ENCODE peak calls at places on chromosomes 3 and 15, in eight cellular contexts. One of them, this sample, is unnamed.

GRCh38 chr15:101275018-101275417 is 2.3 kb downstream of the SELENOS start:
- DNase-seq in NCI-H524 treated with DMSO at 0.1 percent for 48 hours: no peak
- DNase-seq in aorta: no peak
- DNase-seq in HCEC 1CT: no peak
- DNase-seq in stimulated activated CD8-positive, alpha-beta memory T cell treated with anti-CD3 and anti-CD28 coated beads, Interleukin-12 subunit alpha, Interleukin-12 subunit beta, amount 100 ng/mL, for 4 hours: no peak
- DNase-seq in activated CD4-positive, alpha-beta T cell treated with anti-CD3 and anti-CD28 coated beads, Interleukin-2, amount 50 U/mL, for 4 hours: no peak
- DNase-seq in sigmoid colon: no peak
- DNase-seq in activated naive CD4-positive, alpha-beta T cell: no peak
- DNase-seq in this sample: no peak

GRCh38 chr3:71579934-71580318 is 3.6 kb downstream of the FOXP1 start:
- DNase-seq in aorta: no peak
- DNase-seq in stimulated activated CD8-positive, alpha-beta memory T cell treated with anti-CD3 and anti-CD28 coated beads, Interleukin-12 subunit alpha, Interleukin-12 subunit beta, amount 100 ng/mL, for 4 hours: no peak
- DNase-seq in activated naive CD4-positive, alpha-beta T cell: no peak
- DNase-seq in activated CD4-positive, alpha-beta T cell treated with anti-CD3 and anti-CD28 coated beads, Interleukin-2, amount 50 U/mL, for 4 hours: no peak
- DNase-seq in sigmoid colon: no peak
- DNase-seq in HCEC 1CT: peak
- DNase-seq in NCI-H524 treated with DMSO at 0.1 percent for 48 hours: no peak
- DNase-seq in this sample: no peak

GRCh38 chr15:98160236-98160635 is 199.7 kb downstream of the ARRDC4 start:
- DNase-seq in aorta: no peak
- DNase-seq in activated CD4-positive, alpha-beta T cell treated with anti-CD3 and anti-CD28 coated beads, Interleukin-2, amount 50 U/mL, for 4 hours: no peak
- DNase-seq in stimulated activated CD8-positive, alpha-beta memory T cell treated with anti-CD3 and anti-CD28 coated beads, Interleukin-12 subunit alpha, Interleukin-12 subunit beta, amount 100 ng/mL, for 4 hours: peak
- DNase-seq in HCEC 1CT: no peak
- DNase-seq in activated naive CD4-positive, alpha-beta T cell: no peak
- DNase-seq in sigmoid colon: no peak
- DNase-seq in NCI-H524 treated with DMSO at 0.1 percent for 48 hours: no peak
- DNase-seq in this sample: no peak

GRCh38 chr15:51547656-51548055 is 74.9 kb downstream of the DMXL2 start:
- DNase-seq in activated naive CD4-positive, alpha-beta T cell: no peak
- DNase-seq in aorta: no peak
- DNase-seq in sigmoid colon: no peak
- DNase-seq in stimulated activated CD8-positive, alpha-beta memory T cell treated with anti-CD3 and anti-CD28 coated beads, Interleukin-12 subunit alpha, Interleukin-12 subunit beta, amount 100 ng/mL, for 4 hours: no peak
- DNase-seq in NCI-H524 treated with DMSO at 0.1 percent for 48 hours: no peak
- DNase-seq in activated CD4-positive, alpha-beta T cell treated with anti-CD3 and anti-CD28 coated beads, Interleukin-2, amount 50 U/mL, for 4 hours: no peak
- DNase-seq in HCEC 1CT: no peak
- DNase-seq in this sample: no peak

GRCh38 chr3:189834462-189834861 is 203.3 kb downstream of the TP63 start:
- DNase-seq in activated naive CD4-positive, alpha-beta T cell: no peak
- DNase-seq in sigmoid colon: no peak
- DNase-seq in NCI-H524 treated with DMSO at 0.1 percent for 48 hours: no peak
- DNase-seq in aorta: no peak
- DNase-seq in HCEC 1CT: no peak
- DNase-seq in stimulated activated CD8-positive, alpha-beta memory T cell treated with anti-CD3 and anti-CD28 coated beads, Interleukin-12 subunit alpha, Interleukin-12 subunit beta, amount 100 ng/mL, for 4 hours: no peak
- DNase-seq in activated CD4-positive, alpha-beta T cell treated with anti-CD3 and anti-CD28 coated beads, Interleukin-2, amount 50 U/mL, for 4 hours: no peak
- DNase-seq in this sample: no peak

GRCh38 chr3:34106879-34107278 is 308.4 kb downstream of the PDCD6IP start:
- DNase-seq in stimulated activated CD8-positive, alpha-beta memory T cell treated with anti-CD3 and anti-CD28 coated beads, Interleukin-12 subunit alpha, Interleukin-12 subunit beta, amount 100 ng/mL, for 4 hours: no peak
- DNase-seq in activated naive CD4-positive, alpha-beta T cell: no peak
- DNase-seq in HCEC 1CT: peak
- DNase-seq in NCI-H524 treated with DMSO at 0.1 percent for 48 hours: no peak
- DNase-seq in aorta: no peak
- DNase-seq in sigmoid colon: no peak
- DNase-seq in activated CD4-positive, alpha-beta T cell treated with anti-CD3 and anti-CD28 coated beads, Interleukin-2, amount 50 U/mL, for 4 hours: no peak
- DNase-seq in this sample: no peak

GRCh38 chr3:135965129-135965505 is 411 bp upstream of the PPP2R3A start:
- DNase-seq in HCEC 1CT: no peak
- DNase-seq in aorta: no peak
- DNase-seq in activated naive CD4-positive, alpha-beta T cell: no peak
- DNase-seq in sigmoid colon: no peak
- DNase-seq in NCI-H524 treated with DMSO at 0.1 percent for 48 hours: peak
- DNase-seq in stimulated activated CD8-positive, alpha-beta memory T cell treated with anti-CD3 and anti-CD28 coated beads, Interleukin-12 subunit alpha, Interleukin-12 subunit beta, amount 100 ng/mL, for 4 hours: no peak
- DNase-seq in activated CD4-positive, alpha-beta T cell treated with anti-CD3 and anti-CD28 coated beads, Interleukin-2, amount 50 U/mL, for 4 hours: no peak
- DNase-seq in this sample: no peak

GRCh38 chr3:49276475-49277356 is at the start of gene C3orf62:
- DNase-seq in NCI-H524 treated with DMSO at 0.1 percent for 48 hours: no peak
- DNase-seq in activated naive CD4-positive, alpha-beta T cell: peak
- DNase-seq in stimulated activated CD8-positive, alpha-beta memory T cell treated with anti-CD3 and anti-CD28 coated beads, Interleukin-12 subunit alpha, Interleukin-12 subunit beta, amount 100 ng/mL, for 4 hours: peak
- DNase-seq in HCEC 1CT: peak
- DNase-seq in sigmoid colon: peak
- DNase-seq in aorta: peak
- DNase-seq in activated CD4-positive, alpha-beta T cell treated with anti-CD3 and anti-CD28 coated beads, Interleukin-2, amount 50 U/mL, for 4 hours: peak
- DNase-seq in this sample: peak

GRCh38 chr3:15271785-15272381 is 60.5 kb downstream of the SH3BP5 start:
- DNase-seq in sigmoid colon: peak
- DNase-seq in aorta: no peak
- DNase-seq in stimulated activated CD8-positive, alpha-beta memory T cell treated with anti-CD3 and anti-CD28 coated beads, Interleukin-12 subunit alpha, Interleukin-12 subunit beta, amount 100 ng/mL, for 4 hours: peak
- DNase-seq in NCI-H524 treated with DMSO at 0.1 percent for 48 hours: no peak
- DNase-seq in HCEC 1CT: no peak
- DNase-seq in activated naive CD4-positive, alpha-beta T cell: peak
- DNase-seq in activated CD4-positive, alpha-beta T cell treated with anti-CD3 and anti-CD28 coated beads, Interleukin-2, amount 50 U/mL, for 4 hours: peak
- DNase-seq in this sample: no peak

GRCh38 chr15:68330911-68331310 is 53.4 kb downstream of the FEM1B start:
- DNase-seq in NCI-H524 treated with DMSO at 0.1 percent for 48 hours: no peak
- DNase-seq in sigmoid colon: no peak
- DNase-seq in activated naive CD4-positive, alpha-beta T cell: no peak
- DNase-seq in stimulated activated CD8-positive, alpha-beta memory T cell treated with anti-CD3 and anti-CD28 coated beads, Interleukin-12 subunit alpha, Interleukin-12 subunit beta, amount 100 ng/mL, for 4 hours: no peak
- DNase-seq in activated CD4-positive, alpha-beta T cell treated with anti-CD3 and anti-CD28 coated beads, Interleukin-2, amount 50 U/mL, for 4 hours: no peak
- DNase-seq in HCEC 1CT: no peak
- DNase-seq in aorta: no peak
- DNase-seq in this sample: no peak

GRCh38 chr15:32918481-32919026 is 200.8 kb downstream of the GREM1 start:
- DNase-seq in HCEC 1CT: no peak
- DNase-seq in NCI-H524 treated with DMSO at 0.1 percent for 48 hours: no peak
- DNase-seq in sigmoid colon: no peak
- DNase-seq in activated naive CD4-positive, alpha-beta T cell: no peak
- DNase-seq in aorta: no peak
- DNase-seq in activated CD4-positive, alpha-beta T cell treated with anti-CD3 and anti-CD28 coated beads, Interleukin-2, amount 50 U/mL, for 4 hours: no peak
- DNase-seq in stimulated activated CD8-positive, alpha-beta memory T cell treated with anti-CD3 and anti-CD28 coated beads, Interleukin-12 subunit alpha, Interleukin-12 subunit beta, amount 100 ng/mL, for 4 hours: no peak
- DNase-seq in this sample: no peak

GRCh38 chr3:164940737-164941136 is 137.6 kb downstream of the SI start:
- DNase-seq in NCI-H524 treated with DMSO at 0.1 percent for 48 hours: no peak
- DNase-seq in stimulated activated CD8-positive, alpha-beta memory T cell treated with anti-CD3 and anti-CD28 coated beads, Interleukin-12 subunit alpha, Interleukin-12 subunit beta, amount 100 ng/mL, for 4 hours: no peak
- DNase-seq in HCEC 1CT: no peak
- DNase-seq in activated naive CD4-positive, alpha-beta T cell: no peak
- DNase-seq in aorta: no peak
- DNase-seq in sigmoid colon: no peak
- DNase-seq in activated CD4-positive, alpha-beta T cell treated with anti-CD3 and anti-CD28 coated beads, Interleukin-2, amount 50 U/mL, for 4 hours: no peak
- DNase-seq in this sample: no peak

GRCh38 chr3:141056716-141057115 is 5.6 kb downstream of the SPSB4 start:
- DNase-seq in HCEC 1CT: no peak
- DNase-seq in activated naive CD4-positive, alpha-beta T cell: no peak
- DNase-seq in aorta: no peak
- DNase-seq in sigmoid colon: no peak
- DNase-seq in activated CD4-positive, alpha-beta T cell treated with anti-CD3 and anti-CD28 coated beads, Interleukin-2, amount 50 U/mL, for 4 hours: no peak
- DNase-seq in NCI-H524 treated with DMSO at 0.1 percent for 48 hours: peak
- DNase-seq in stimulated activated CD8-positive, alpha-beta memory T cell treated with anti-CD3 and anti-CD28 coated beads, Interleukin-12 subunit alpha, Interleukin-12 subunit beta, amount 100 ng/mL, for 4 hours: no peak
- DNase-seq in this sample: no peak

GRCh38 chr15:74006774-74007639 is 12.5 kb downstream of the PML start:
- DNase-seq in activated CD4-positive, alpha-beta T cell treated with anti-CD3 and anti-CD28 coated beads, Interleukin-2, amount 50 U/mL, for 4 hours: no peak
- DNase-seq in aorta: no peak
- DNase-seq in HCEC 1CT: no peak
- DNase-seq in sigmoid colon: peak
- DNase-seq in activated naive CD4-positive, alpha-beta T cell: no peak
- DNase-seq in stimulated activated CD8-positive, alpha-beta memory T cell treated with anti-CD3 and anti-CD28 coated beads, Interleukin-12 subunit alpha, Interleukin-12 subunit beta, amount 100 ng/mL, for 4 hours: no peak
- DNase-seq in NCI-H524 treated with DMSO at 0.1 percent for 48 hours: no peak
- DNase-seq in this sample: no peak